ENCODE peak calls at places on chromosomes 3 and 15, in nine cellular contexts. One of them, this sample, is unnamed.
A peak's percentile ranks its signal among the peaks of the same experiment; 100 is the strongest.

GRCh38 chr15:50506121-50506520 is 40.3 kb downstream of the USP50 start:
- DNase-seq in GM12878: no peak
- DNase-seq in stomach: no peak
- DNase-seq in CD8-positive, alpha-beta memory T cell: no peak
- DNase-seq in mammary epithelial cell: no peak
- DNase-seq in CD4-positive, alpha-beta T cell: no peak
- DNase-seq in adrenal gland: peak; percentile 39
- DNase-seq in fibroblast of lung: no peak
- DNase-seq in uterus: no peak
- DNase-seq in this sample: no peak

GRCh38 chr15:39629376-39629775 is 48.5 kb downstream of the THBS1 start:
- DNase-seq in adrenal gland: no peak
- DNase-seq in CD8-positive, alpha-beta memory T cell: peak; percentile 10
- DNase-seq in stomach: no peak
- DNase-seq in CD4-positive, alpha-beta T cell: peak; percentile 50
- DNase-seq in uterus: no peak
- DNase-seq in GM12878: no peak
- DNase-seq in fibroblast of lung: no peak
- DNase-seq in mammary epithelial cell: peak; percentile 79
- DNase-seq in this sample: peak; percentile 72

GRCh38 chr3:147509444-147509843 is 100.3 kb downstream of the ZIC1 start:
- DNase-seq in stomach: no peak
- DNase-seq in uterus: no peak
- DNase-seq in adrenal gland: no peak
- DNase-seq in fibroblast of lung: no peak
- DNase-seq in GM12878: no peak
- DNase-seq in CD8-positive, alpha-beta memory T cell: no peak
- DNase-seq in CD4-positive, alpha-beta T cell: no peak
- DNase-seq in mammary epithelial cell: no peak
- DNase-seq in this sample: no peak

GRCh38 chr15:73190189-73190601 is 137.9 kb downstream of the NEO1 start:
- DNase-seq in CD4-positive, alpha-beta T cell: no peak
- DNase-seq in GM12878: no peak
- DNase-seq in uterus: no peak
- DNase-seq in mammary epithelial cell: peak; percentile 1
- DNase-seq in stomach: no peak
- DNase-seq in CD8-positive, alpha-beta memory T cell: no peak
- DNase-seq in fibroblast of lung: peak; percentile 48
- DNase-seq in adrenal gland: no peak
- DNase-seq in this sample: no peak

GRCh38 chr3:46925585-46925934 is 48.0 kb downstream of the PTH1R start:
- DNase-seq in GM12878: no peak
- DNase-seq in adrenal gland: peak; percentile 90
- DNase-seq in CD8-positive, alpha-beta memory T cell: no peak
- DNase-seq in uterus: no peak
- DNase-seq in stomach: no peak
- DNase-seq in CD4-positive, alpha-beta T cell: no peak
- DNase-seq in mammary epithelial cell: no peak
- DNase-seq in fibroblast of lung: no peak
- DNase-seq in this sample: no peak

GRCh38 chr15:89740137-89740536 is 10.9 kb downstream of the MESP1 start:
- DNase-seq in CD4-positive, alpha-beta T cell: peak; percentile 29
- DNase-seq in CD8-positive, alpha-beta memory T cell: peak; percentile 60
- DNase-seq in GM12878: peak; percentile 43
- DNase-seq in fibroblast of lung: peak; percentile 76
- DNase-seq in stomach: peak; percentile 48
- DNase-seq in mammary epithelial cell: peak; percentile 52
- DNase-seq in adrenal gland: peak; percentile 69
- DNase-seq in uterus: peak; percentile 64
- DNase-seq in this sample: peak; percentile 42

GRCh38 chr3:101898752-101899169 is 49.4 kb downstream of the NFKBIZ start:
- DNase-seq in adrenal gland: no peak
- DNase-seq in fibroblast of lung: no peak
- DNase-seq in mammary epithelial cell: no peak
- DNase-seq in uterus: no peak
- DNase-seq in CD8-positive, alpha-beta memory T cell: no peak
- DNase-seq in GM12878: peak; percentile 81
- DNase-seq in stomach: no peak
- DNase-seq in CD4-positive, alpha-beta T cell: no peak
- DNase-seq in this sample: no peak

GRCh38 chr3:127153506-127153815 is 39.5 kb upstream of the PRR23E start:
- DNase-seq in uterus: peak; percentile 5
- DNase-seq in mammary epithelial cell: no peak
- DNase-seq in fibroblast of lung: no peak
- DNase-seq in GM12878: no peak
- DNase-seq in adrenal gland: no peak
- DNase-seq in CD4-positive, alpha-beta T cell: no peak
- DNase-seq in CD8-positive, alpha-beta memory T cell: no peak
- DNase-seq in stomach: no peak
- DNase-seq in this sample: no peak

GRCh38 chr3:37701729-37702128 is 160.0 kb upstream of the CTDSPL start:
- DNase-seq in stomach: no peak
- DNase-seq in uterus: no peak
- DNase-seq in GM12878: no peak
- DNase-seq in fibroblast of lung: no peak
- DNase-seq in CD4-positive, alpha-beta T cell: no peak
- DNase-seq in mammary epithelial cell: no peak
- DNase-seq in CD8-positive, alpha-beta memory T cell: no peak
- DNase-seq in adrenal gland: no peak
- DNase-seq in this sample: no peak

GRCh38 chr3:51340311-51340829 is 44.7 kb upstream of the MANF start:
- DNase-seq in fibroblast of lung: peak; percentile 94
- DNase-seq in uterus: no peak
- DNase-seq in stomach: no peak
- DNase-seq in CD4-positive, alpha-beta T cell: no peak
- DNase-seq in CD8-positive, alpha-beta memory T cell: no peak
- DNase-seq in adrenal gland: peak; percentile 70
- DNase-seq in GM12878: no peak
- DNase-seq in mammary epithelial cell: peak; percentile 87
- DNase-seq in this sample: no peak

GRCh38 chr3:1501396-1501795 is 408.6 kb downstream of the CNTN6 start:
- DNase-seq in uterus: no peak
- DNase-seq in CD8-positive, alpha-beta memory T cell: no peak
- DNase-seq in adrenal gland: no peak
- DNase-seq in GM12878: no peak
- DNase-seq in CD4-positive, alpha-beta T cell: no peak
- DNase-seq in stomach: no peak
- DNase-seq in fibroblast of lung: no peak
- DNase-seq in mammary epithelial cell: no peak
- DNase-seq in this sample: no peak

DNA sequence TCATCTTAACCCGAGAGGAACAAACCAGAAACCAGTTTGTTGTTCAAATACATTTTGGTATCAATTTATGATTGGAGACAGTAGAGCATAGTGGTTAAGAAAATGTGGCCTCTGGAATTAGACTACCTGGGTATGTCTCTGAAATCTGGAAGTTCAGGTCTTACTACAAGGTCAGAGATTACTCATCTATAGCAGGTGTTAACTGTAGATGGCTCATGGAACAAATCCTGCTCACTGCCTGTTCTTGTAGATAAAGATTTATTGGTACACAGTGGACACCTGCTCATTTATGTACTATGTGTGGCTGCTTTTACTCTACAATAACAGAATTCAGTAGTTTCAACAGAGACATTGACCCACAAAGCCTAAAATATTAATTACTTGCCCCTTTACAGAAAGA is 413.3 kb downstream of the CNTN6 start:
- DNase-seq in uterus: no peak
- DNase-seq in GM12878: no peak
- DNase-seq in adrenal gland: no peak
- DNase-seq in stomach: no peak
- DNase-seq in CD4-positive, alpha-beta T cell: no peak
- DNase-seq in CD8-positive, alpha-beta memory T cell: no peak
- DNase-seq in fibroblast of lung: no peak
- DNase-seq in mammary epithelial cell: no peak
- DNase-seq in this sample: no peak
- H3K9me3 ChIP-seq in uterus: no peaks in the 10 kb centered on the region
- H3K9me3 ChIP-seq in GM12878: no peaks in the 10 kb centered on the region
- H3K9me3 ChIP-seq in adrenal gland: no peaks in the 10 kb centered on the region
- H3K9me3 ChIP-seq in stomach: no peaks in the 10 kb centered on the region
- H3K9me3 ChIP-seq in CD4-positive, alpha-beta T cell: no peaks in the 10 kb centered on the region
- H3K9me3 ChIP-seq in CD8-positive, alpha-beta memory T cell: peaks cover 3% of the 10 kb centered on the region
- H3K9me3 ChIP-seq in fibroblast of lung: no peaks in the 10 kb centered on the region
- H3K9me3 ChIP-seq in mammary epithelial cell: no peaks in the 10 kb centered on the region
- H3K9me3 ChIP-seq in this sample: no peaks in the 10 kb centered on the region

DNA sequence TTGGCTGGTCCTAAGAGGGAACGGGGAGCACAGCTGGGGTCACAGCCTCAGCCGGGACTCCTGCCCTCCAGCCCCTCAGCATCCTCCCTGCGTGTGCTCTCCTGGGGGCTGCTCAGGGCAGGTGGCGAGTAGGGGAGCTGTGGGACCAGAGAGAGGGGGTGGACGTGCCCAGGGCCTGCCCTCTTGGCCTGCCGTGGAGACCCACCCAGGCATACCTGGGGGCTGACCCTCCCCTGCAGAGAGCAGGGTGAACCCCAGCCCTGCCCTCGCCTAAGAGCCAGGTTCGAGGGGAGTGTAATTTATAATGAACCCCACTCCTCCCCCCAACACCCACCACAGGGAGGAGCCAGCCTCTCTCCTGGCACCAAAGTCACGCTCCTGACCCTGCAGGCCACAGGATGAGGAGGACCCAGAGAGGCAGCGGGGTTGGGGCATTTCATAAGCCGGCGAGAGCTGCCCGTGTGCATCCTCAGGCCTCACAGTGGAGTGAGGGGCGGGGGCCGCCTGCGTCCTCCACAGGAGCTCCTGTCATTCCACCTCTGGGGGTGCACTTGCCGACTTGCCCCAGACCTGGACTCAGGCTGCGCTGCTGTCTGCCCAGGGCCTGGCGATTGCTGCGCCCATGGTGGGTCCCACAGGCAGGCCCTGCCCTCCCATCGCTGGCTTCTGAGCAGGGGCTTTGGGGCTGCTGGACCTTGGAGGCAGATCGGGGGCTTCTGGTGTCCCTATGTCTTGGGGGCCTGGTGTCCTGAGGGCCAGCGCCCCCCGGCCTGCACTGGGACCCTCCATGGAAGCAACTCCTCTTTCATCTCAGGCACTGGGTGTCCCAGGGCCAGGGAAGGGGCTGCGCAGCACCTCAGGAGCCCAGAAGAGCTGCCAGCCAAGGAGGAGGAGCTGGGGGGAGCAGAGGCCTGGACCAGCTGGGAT is 184.2 kb downstream of the GOLGA6L6 start:
- DNase-seq in adrenal gland: no peak
- DNase-seq in uterus: peak; percentile 12
- DNase-seq in GM12878: no peak
- DNase-seq in CD8-positive, alpha-beta memory T cell: no peak
- DNase-seq in CD4-positive, alpha-beta T cell: no peak
- DNase-seq in stomach: peak; percentile 25
- DNase-seq in fibroblast of lung: no peak
- DNase-seq in mammary epithelial cell: no peak
- DNase-seq in this sample: no peak
- H3K9me3 ChIP-seq in adrenal gland: no peaks in the 10 kb centered on the region
- H3K9me3 ChIP-seq in uterus: no peaks in the 10 kb centered on the region
- H3K9me3 ChIP-seq in GM12878: no peaks in the 10 kb centered on the region
- H3K9me3 ChIP-seq in CD8-positive, alpha-beta memory T cell: no peaks in the 10 kb centered on the region
- H3K9me3 ChIP-seq in CD4-positive, alpha-beta T cell: no peaks in the 10 kb centered on the region
- H3K9me3 ChIP-seq in stomach: peaks cover 7% of the 10 kb centered on the region
- H3K9me3 ChIP-seq in fibroblast of lung: peaks cover 9% of the 10 kb centered on the region
- H3K9me3 ChIP-seq in mammary epithelial cell: no peaks in the 10 kb centered on the region
- H3K9me3 ChIP-seq in this sample: no peaks in the 10 kb centered on the region

GRCh38 chr3:48585411-48585810 is 9.7 kb downstream of the COL7A1 start:
- DNase-seq in mammary epithelial cell: no peak
- DNase-seq in fibroblast of lung: no peak
- DNase-seq in adrenal gland: no peak
- DNase-seq in stomach: no peak
- DNase-seq in CD8-positive, alpha-beta memory T cell: no peak
- DNase-seq in uterus: no peak
- DNase-seq in GM12878: no peak
- DNase-seq in CD4-positive, alpha-beta T cell: no peak
- DNase-seq in this sample: no peak
- H3K9me3 ChIP-seq in mammary epithelial cell: no peaks in the 10 kb centered on the region
- H3K9me3 ChIP-seq in fibroblast of lung: no peaks in the 10 kb centered on the region
- H3K9me3 ChIP-seq in adrenal gland: no peaks in the 10 kb centered on the region
- H3K9me3 ChIP-seq in stomach: no peaks in the 10 kb centered on the region
- H3K9me3 ChIP-seq in CD8-positive, alpha-beta memory T cell: no peaks in the 10 kb centered on the region
- H3K9me3 ChIP-seq in uterus: no peaks in the 10 kb centered on the region
- H3K9me3 ChIP-seq in GM12878: no peaks in the 10 kb centered on the region
- H3K9me3 ChIP-seq in CD4-positive, alpha-beta T cell: no peaks in the 10 kb centered on the region
- H3K9me3 ChIP-seq in this sample: no peaks in the 10 kb centered on the region

GRCh38 chr15:20344601-20345400 is 196.8 kb downstream of the GOLGA6L6 start:
- DNase-seq in CD4-positive, alpha-beta T cell: no peak
- DNase-seq in mammary epithelial cell: peak; percentile 12
- DNase-seq in adrenal gland: peak; percentile 17
- DNase-seq in fibroblast of lung: no peak
- DNase-seq in uterus: no peak
- DNase-seq in stomach: no peak
- DNase-seq in GM12878: no peak
- DNase-seq in CD8-positive, alpha-beta memory T cell: no peak
- DNase-seq in this sample: no peak

GRCh38 chr15:20345401-20345958 is 196.1 kb downstream of the GOLGA6L6 start:
- DNase-seq in stomach: no peak
- DNase-seq in fibroblast of lung: no peak
- DNase-seq in CD4-positive, alpha-beta T cell: no peak
- DNase-seq in adrenal gland: peak; percentile 16
- DNase-seq in uterus: no peak
- DNase-seq in mammary epithelial cell: no peak
- DNase-seq in CD8-positive, alpha-beta memory T cell: no peak
- DNase-seq in GM12878: no peak
- DNase-seq in this sample: no peak

GRCh38 chr15:20348900-20349773 is 192.5 kb downstream of the GOLGA6L6 start:
- DNase-seq in GM12878: no peak
- DNase-seq in stomach: peak; percentile 24
- DNase-seq in fibroblast of lung: no peak
- DNase-seq in CD4-positive, alpha-beta T cell: no peak
- DNase-seq in CD8-positive, alpha-beta memory T cell: no peak
- DNase-seq in uterus: peak; percentile 11
- DNase-seq in adrenal gland: peak; percentile 19
- DNase-seq in mammary epithelial cell: no peak
- DNase-seq in this sample: no peak

GRCh38 chr15:20348291-20348899 is 193.2 kb downstream of the GOLGA6L6 start:
- DNase-seq in uterus: no peak
- DNase-seq in GM12878: no peak
- DNase-seq in CD8-positive, alpha-beta memory T cell: no peak
- DNase-seq in adrenal gland: no peak
- DNase-seq in CD4-positive, alpha-beta T cell: no peak
- DNase-seq in fibroblast of lung: no peak
- DNase-seq in mammary epithelial cell: no peak
- DNase-seq in stomach: no peak
- DNase-seq in this sample: no peak

DNA sequence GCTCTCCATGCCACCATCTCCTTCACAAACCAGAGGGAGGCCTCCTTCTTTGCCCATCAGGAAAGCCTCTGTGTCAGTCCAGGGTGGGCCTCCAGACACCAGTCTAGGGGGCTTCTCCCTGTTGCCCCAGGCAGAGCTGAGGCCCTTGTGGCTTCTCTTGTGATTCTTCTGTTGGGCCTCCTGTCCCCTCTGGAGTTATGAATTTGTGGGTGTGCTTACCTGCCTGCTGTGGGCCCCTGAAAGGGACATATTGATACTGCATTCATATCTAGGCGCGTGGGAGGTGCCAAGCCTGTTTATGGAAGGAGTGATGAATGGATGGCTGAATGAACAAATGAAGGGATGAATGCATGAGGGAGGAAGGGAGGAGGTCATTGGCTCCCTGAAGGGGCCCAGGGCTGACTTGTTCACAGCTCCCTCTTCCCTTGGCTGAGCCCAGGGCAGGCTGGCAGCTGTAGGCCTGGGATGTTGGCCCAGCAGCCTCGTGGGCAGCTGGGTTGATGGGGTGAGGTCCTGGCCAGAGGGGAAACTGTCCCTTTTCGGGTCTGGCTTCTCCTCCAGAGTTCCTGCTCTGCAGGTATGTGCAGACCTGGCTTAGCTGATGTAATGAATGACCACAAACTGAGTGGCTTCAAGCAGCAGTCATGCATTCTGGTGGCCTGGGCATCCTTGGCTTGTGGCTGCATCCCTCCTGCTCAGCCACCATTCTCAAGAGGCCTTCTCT is 195.4 kb downstream of the GOLGA6L6 start:
- DNase-seq in uterus: no peak
- DNase-seq in fibroblast of lung: no peak
- DNase-seq in GM12878: no peak
- DNase-seq in mammary epithelial cell: peak; percentile 11
- DNase-seq in CD8-positive, alpha-beta memory T cell: no peak
- DNase-seq in CD4-positive, alpha-beta T cell: no peak
- DNase-seq in adrenal gland: peak; percentile 14
- DNase-seq in stomach: no peak
- DNase-seq in this sample: no peak
- H3K9me3 ChIP-seq in uterus: no peaks in the 10 kb centered on the region
- H3K9me3 ChIP-seq in fibroblast of lung: peaks cover 26% of the 10 kb centered on the region
- H3K9me3 ChIP-seq in GM12878: peaks cover under 1% of the 10 kb centered on the region
- H3K9me3 ChIP-seq in mammary epithelial cell: peaks cover 30% of the 10 kb centered on the region
- H3K9me3 ChIP-seq in CD8-positive, alpha-beta memory T cell: no peaks in the 10 kb centered on the region
- H3K9me3 ChIP-seq in CD4-positive, alpha-beta T cell: no peaks in the 10 kb centered on the region
- H3K9me3 ChIP-seq in adrenal gland: no peaks in the 10 kb centered on the region
- H3K9me3 ChIP-seq in stomach: peaks cover 70% of the 10 kb centered on the region
- H3K9me3 ChIP-seq in this sample: no peaks in the 10 kb centered on the region

This sample was measured in T-helper 17 cell.